ENCODE peak calls at places on chromosomes 3 and 15, in six cellular contexts. N is NB4, J is activated T-cell treated with anti-CD3 and anti-CD28 coated beads for 24 hours, R is pancreas, I is Kasumi-1, V is naive B cell. Z is an unnamed sample.

GRCh38 chr3:157023211-157023610 is 136.7 kb downstream of the CCNL1 start:
- DNase-seq in I (no peak), N (no peak), R (no peak), V (no peak), J (no peak), Z (no peak)

GRCh38 chr3:16476636-16477035 is 36.9 kb downstream of the RFTN1 start:
- DNase-seq in I (no peak), N (no peak), R (no peak), J (no peak), V (no peak), Z (no peak)

GRCh38 chr3:196712514-196713413 is 587 bp downstream of the PIGX start:
- DNase-seq in N (peak; percentile 58), J (peak; percentile 63), V (no peak), I (peak; percentile 34), R (peak; percentile 60), Z (no peak)

GRCh38 chr15:43150171-43150929 is 17.0 kb downstream of the TMEM62 start:
- DNase-seq in N (no peak), J (no peak), V (no peak), R (no peak), I (no peak), Z (no peak)

GRCh38 chr3:187624588-187624987 is 45.6 kb downstream of the SST start:
- DNase-seq in N (no peak), J (no peak), V (no peak), R (no peak), I (no peak), Z (no peak)

GRCh38 chr15:91946075-91946474 is 92.6 kb downstream of the SLCO3A1 start:
- DNase-seq in J (no peak), I (no peak), N (no peak), V (no peak), R (no peak), Z (no peak)

GRCh38 chr15:60819860-60820259 is 340.9 kb upstream of the ICE2 start:
- DNase-seq in J (no peak), N (no peak), I (no peak), V (no peak), R (no peak), Z (no peak)

GRCh38 chr3:20637729-20638128 is 451.7 kb upstream of the SGO1 start:
- DNase-seq in N (no peak), J (no peak), V (no peak), I (no peak), R (no peak), Z (no peak)

GRCh38 chr3:160296591-160296990 is 71.4 kb downstream of the C3orf80 start:
- DNase-seq in J (no peak), R (no peak), V (no peak), N (no peak), I (no peak), Z (no peak)

GRCh38 chr3:197406266-197406665 is 107.9 kb upstream of the DLG1 start:
- DNase-seq in V (no peak), R (no peak), J (no peak), N (no peak), I (no peak), Z (no peak)

GRCh38 chr3:65402597-65402996 is 636.1 kb downstream of the MAGI1 start:
- DNase-seq in N (peak; percentile 15), J (no peak), V (no peak), R (no peak), I (no peak), Z (no peak)

GRCh38 chr15:75076277-75076676 is 52.9 kb downstream of the PPCDC start:
- DNase-seq in R (no peak), V (no peak), N (peak; percentile 19), J (no peak), I (no peak), Z (no peak)

GRCh38 chr15:27847775-27848710 is 251.1 kb downstream of the OCA2 start:
- DNase-seq in I (no peak), N (no peak), J (no peak), V (no peak), R (no peak), Z (no peak)

GRCh38 chr15:100207053-100207452 is 134.7 kb downstream of the ADAMTS17 start:
- DNase-seq in N (no peak), R (no peak), I (no peak), J (no peak), V (no peak), Z (no peak)

GRCh38 chr15:44381223-44381622 is 46.2 kb upstream of the CTDSPL2 start:
- DNase-seq in R (no peak), V (no peak), I (peak; percentile 2), J (no peak), N (peak; percentile 41), Z (no peak)

GRCh38 chr3:196288141-196288460 is 575 bp upstream of the PCYT1A start:
- DNase-seq in V (no peak), I (peak; percentile 13), J (no peak), R (no peak), N (no peak), Z (no peak)

GRCh38 chr3:98343647-98344507 is 9.8 kb upstream of the OR5K4 start:
- DNase-seq in R (peak; percentile 23), V (no peak), J (peak; percentile 20), N (peak; percentile 61), I (peak; percentile 68), Z (peak; percentile 34)

GRCh38 chr15:25849431-25849921 is 13.7 kb downstream of the ATP10A start:
- DNase-seq in J (no peak), I (no peak), V (no peak), N (no peak), R (no peak), Z (no peak)

GRCh38 chr3:61864886-61865285 is 303.5 kb downstream of the PTPRG start:
- DNase-seq in J (no peak), I (no peak), N (no peak), R (no peak), V (no peak), Z (no peak)

GRCh38 chr3:48558446-48559134 is 2.0 kb upstream of the PFKFB4 start:
- DNase-seq in J (no peak), R (no peak), N (peak; percentile 61), I (peak; percentile 40), V (no peak), Z (no peak)

GRCh38 chr3:2458816-2459215 is 360.1 kb downstream of the CNTN4 start:
- DNase-seq in J (no peak), I (no peak), V (no peak), R (no peak), N (no peak), Z (no peak)

Z was measured in GM13977.